ENCODE peak calls at places on chromosomes 7 and 10, in seven cellular contexts. Y, U, P, K, R, I and C are unnamed samples.

GRCh38 chr10:4391683-4392082 is 434.3 kb upstream of the AKR1E2 start:
- DNase-seq in Y (peak; percentile 24), U (no peak), P (no peak), K (peak; percentile 10), R (no peak), I (no peak), C (no peak)

GRCh38 chr7:123293710-123294109 is 93.9 kb upstream of the SLC13A1 start:
- DNase-seq in Y (no peak), U (no peak), P (no peak), K (no peak), R (no peak), I (no peak), C (no peak)

GRCh38 chr10:86795353-86795752 is 38.9 kb downstream of the BMPR1A start:
- DNase-seq in Y (peak; percentile 38), U (no peak), P (no peak), K (peak; percentile 54), R (no peak), I (peak; percentile 34), C (no peak)

GRCh38 chr10:122044045-122044661 is 55.2 kb downstream of the TACC2 start:
- DNase-seq in Y (no peak), U (no peak), P (peak; percentile 63), K (peak; percentile 32), R (no peak), I (no peak), C (no peak)

GRCh38 chr10:86068532-86069337 is 297.9 kb downstream of the GRID1 start:
- DNase-seq in Y (no peak), U (no peak), P (no peak), K (no peak), R (no peak), I (no peak), C (no peak)

GRCh38 chr10:49115015-49115795 is at the start of gene VSTM4:
- DNase-seq in Y (no peak), U (peak; percentile 68), P (no peak), K (no peak), R (peak; percentile 61), I (no peak), C (no peak)

GRCh38 chr7:148540041-148540738 is 50.4 kb upstream of the C7orf33 start:
- DNase-seq in Y (peak; percentile 47), U (peak; percentile 54), P (no peak), K (peak; percentile 74), R (peak; percentile 65), I (peak; percentile 8), C (peak; percentile 39)

GRCh38 chr7:137508437-137509175 is 165.1 kb upstream of the PTN start:
- DNase-seq in Y (no peak), U (no peak), P (no peak), K (peak; percentile 65), R (no peak), I (peak; percentile 42), C (peak; percentile 69)

GRCh38 chr10:28250782-28251181 is 52.1 kb downstream of the MPP7 start:
- DNase-seq in Y (peak; percentile 12), U (no peak), P (no peak), K (peak; percentile 61), R (no peak), I (no peak), C (no peak)

GRCh38 chr10:69242037-69242843 is 22.1 kb downstream of the HKDC1 start:
- DNase-seq in Y (no peak), U (no peak), P (no peak), K (no peak), R (no peak), I (no peak), C (no peak)

GRCh38 chr10:51763746-51764145 is 64.4 kb upstream of the CSTF2T start:
- DNase-seq in Y (no peak), U (no peak), P (no peak), K (no peak), R (no peak), I (no peak), C (no peak)

GRCh38 chr7:27905951-27906350 is 166.0 kb downstream of the TAX1BP1 start:
- DNase-seq in Y (no peak), U (no peak), P (no peak), K (no peak), R (no peak), I (no peak), C (no peak)

GRCh38 chr7:66505531-66506451 is 122.9 kb upstream of the KCTD7 start:
- DNase-seq in Y (no peak), U (no peak), P (no peak), K (no peak), R (no peak), I (no peak), C (no peak)

GRCh38 chr10:78560393-78560688 is 508.4 kb upstream of the ZMIZ1 start:
- DNase-seq in Y (no peak), U (no peak), P (no peak), K (no peak), R (no peak), I (no peak), C (no peak)

GRCh38 chr7:100546129-100546867 is 7.3 kb downstream of the AGFG2 start:
- DNase-seq in Y (peak; percentile 84), U (no peak), P (peak; percentile 66), K (peak; percentile 45), R (no peak), I (no peak), C (no peak)

GRCh38 chr10:107611101-107611500 is 446.6 kb upstream of the SORCS1 start:
- DNase-seq in Y (no peak), U (no peak), P (no peak), K (peak; percentile 87), R (no peak), I (no peak), C (no peak)

GRCh38 chr10:97442277-97442676 is 3.5 kb downstream of the EXOSC1 start:
- DNase-seq in Y (no peak), U (no peak), P (no peak), K (no peak), R (no peak), I (no peak), C (no peak)

GRCh38 chr10:53918755-53919154 is 882.3 kb downstream of the PCDH15 start:
- DNase-seq in Y (no peak), U (no peak), P (no peak), K (peak; percentile 26), R (no peak), I (no peak), C (no peak)

GRCh38 chr7:44275829-44276570 is 49.4 kb downstream of the CAMK2B start:
- DNase-seq in Y (no peak), U (peak; percentile 5), P (no peak), K (no peak), R (peak; percentile 7), I (no peak), C (no peak)

GRCh38 chr10:1063232-1063862 is 7.2 kb downstream of the WDR37 start:
- DNase-seq in Y (no peak), U (no peak), P (no peak), K (no peak), R (no peak), I (no peak), C (no peak)

GRCh38 chr7:135843214-135843613 is 94.6 kb upstream of the FAM180A start:
- DNase-seq in Y (no peak), U (no peak), P (no peak), K (no peak), R (no peak), I (no peak), C (no peak)

GRCh38 chr10:78865518-78865835 is 203.3 kb upstream of the ZMIZ1 start:
- DNase-seq in Y (no peak), U (no peak), P (peak; percentile 17), K (no peak), R (no peak), I (no peak), C (no peak)

GRCh38 chr7:122942059-122942458 is 53.4 kb downstream of the TAS2R16 start:
- DNase-seq in Y (no peak), U (no peak), P (no peak), K (no peak), R (no peak), I (no peak), C (no peak)

GRCh38 chr10:101073631-101074030 is 11.8 kb downstream of the KAZALD1 start:
- DNase-seq in Y (no peak), U (no peak), P (no peak), K (no peak), R (no peak), I (no peak), C (no peak)
- H3K4me3 ChIP-seq in Y (no peak overlapping the region), U (no peak overlapping the region), P (no peak overlapping the region), K (no peak overlapping the region), R (no peak overlapping the region), I (no peak overlapping the region), C (no peak overlapping the region)

DNA sequence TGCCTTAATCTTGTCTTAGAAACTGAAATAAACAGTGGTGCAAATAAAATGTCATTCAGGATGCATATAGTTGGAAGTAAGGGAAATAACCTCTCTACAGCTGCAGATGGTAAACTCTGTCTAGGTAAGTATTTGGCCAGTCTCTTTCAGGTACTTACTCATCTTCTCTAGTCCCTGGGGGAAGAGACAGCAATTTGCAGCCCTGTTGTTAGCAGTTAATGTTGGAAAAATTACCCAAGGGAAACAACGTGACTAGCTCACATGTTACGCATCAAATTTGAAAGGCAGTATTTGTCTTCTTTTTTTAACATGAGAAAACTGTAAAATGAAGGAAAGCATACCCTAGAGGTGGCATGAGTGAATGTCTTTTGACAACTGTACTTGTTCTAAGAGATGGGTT is 3.2 kb upstream of the HUS1 start:
- DNase-seq in Y (peak; percentile 11), U (no peak), P (no peak), K (no peak), R (no peak), I (no peak), C (no peak)
- TF ChIP-seq CTCF in Y (no peak), U (no peak), P (no peak), K (no peak), R (no peak), I (no peak), C (no peak)

GRCh38 chr10:30422981-30423654 is 10.9 kb upstream of the MAP3K8 start:
- DNase-seq in Y (peak; percentile 96), U (peak; percentile 48), P (peak; percentile 60), K (peak; percentile 82), R (peak; percentile 50), I (no peak), C (peak; percentile 82)
- H3K4me3 ChIP-seq in Y (peak overlapping the region; percentile 9), U (no peak overlapping the region), P (no peak overlapping the region), K (no peak overlapping the region), R (no peak overlapping the region), I (no peak overlapping the region), C (no peak overlapping the region)

GRCh38 chr10:73552819-73553218 is 38.3 kb downstream of the USP54 start:
- DNase-seq in Y (no peak), U (no peak), P (no peak), K (no peak), R (no peak), I (no peak), C (no peak)
- TF ChIP-seq CTCF in Y (no peak), U (no peak), P (no peak), K (no peak), R (no peak), I (no peak), C (no peak)

GRCh38 chr10:113523628-113524027 is 29.2 kb upstream of the HABP2 start:
- DNase-seq in Y (no peak), U (no peak), P (no peak), K (no peak), R (no peak), I (no peak), C (no peak)

GRCh38 chr10:113524120-113524519 is 28.7 kb upstream of the HABP2 start:
- DNase-seq in Y (peak; percentile 41), U (no peak), P (no peak), K (no peak), R (no peak), I (no peak), C (no peak)

GRCh38 chr10:113525713-113526112 is 27.1 kb upstream of the HABP2 start:
- DNase-seq in Y (no peak), U (no peak), P (no peak), K (no peak), R (no peak), I (no peak), C (no peak)

GRCh38 chr10:113523071-113523470 is 29.8 kb upstream of the HABP2 start:
- DNase-seq in Y (no peak), U (no peak), P (no peak), K (no peak), R (no peak), I (no peak), C (no peak)

GRCh38 chr10:113524539-113525490 is 28.0 kb upstream of the HABP2 start:
- DNase-seq in Y (no peak), U (no peak), P (no peak), K (peak; percentile 12), R (no peak), I (no peak), C (no peak)
- H3K4me3 ChIP-seq in Y (no peak overlapping the region), U (no peak overlapping the region), P (no peak overlapping the region), K (no peak overlapping the region), R (no peak overlapping the region), I (no peak overlapping the region), C (no peak overlapping the region)